ENCODE peak calls at places on chromosomes 11 and 22, in five cellular contexts. Z, X, L, V and H are unnamed samples.

GRCh38 chr22:37633693-37634504 is 5.6 kb upstream of the SH3BP1 start:
- DNase-seq in Z (peak), X (peak), L (no peak), V (peak), H (peak)

GRCh38 chr11:133388975-133389568 is 143.2 kb downstream of the OPCML start:
- DNase-seq in Z (no peak), X (no peak), L (no peak), V (no peak), H (no peak)

GRCh38 chr11:13949876-13950275 is 12.6 kb upstream of the SPON1 start:
- DNase-seq in Z (no peak), X (no peak), L (no peak), V (no peak), H (no peak)

GRCh38 chr11:20030472-20030871 is 129.8 kb downstream of the DBX1 start:
- DNase-seq in Z (no peak), X (no peak), L (no peak), V (no peak), H (no peak)

GRCh38 chr22:17815703-17816254 is 41.5 kb upstream of the BID start:
- DNase-seq in Z (no peak), X (no peak), L (no peak), V (no peak), H (no peak)

GRCh38 chr11:10400856-10401255 is 54.2 kb upstream of the AMPD3 start:
- DNase-seq in Z (no peak), X (no peak), L (no peak), V (no peak), H (no peak)

GRCh38 chr11:6733326-6734030 is 38.3 kb downstream of the OR2AG2 start:
- DNase-seq in Z (no peak), X (no peak), L (no peak), V (no peak), H (no peak)

GRCh38 chr11:2846056-2846455 is 39.5 kb downstream of the CDKN1C start:
- DNase-seq in Z (no peak), X (no peak), L (no peak), V (no peak), H (no peak)

GRCh38 chr11:79762271-79762935 is 321.6 kb upstream of the TENM4 start:
- DNase-seq in Z (no peak), X (no peak), L (no peak), V (no peak), H (no peak)

GRCh38 chr11:101949846-101950245 is 33.5 kb upstream of the ANGPTL5 start:
- DNase-seq in Z (no peak), X (no peak), L (no peak), V (no peak), H (no peak)

GRCh38 chr11:12890476-12890875 is 118.6 kb upstream of the RASSF10 start:
- DNase-seq in Z (no peak), X (no peak), L (no peak), V (no peak), H (no peak)